ENCODE peak calls at places on chromosomes 3 and 15, in four cellular contexts. B is endothelial cell, S is psoas muscle, I is ELR. W is an unnamed sample.

GRCh38 chr3:98779936-98780335 is 16.8 kb downstream of the ST3GAL6 start:
- DNase-seq in B (no peak), S (no peak), I (peak), W (peak)

GRCh38 chr3:72560857-72561675 is 287.2 kb downstream of the SHQ1 start:
- DNase-seq in B (no peak), S (no peak), I (no peak), W (no peak)

GRCh38 chr3:97829198-97829597 is 7.4 kb downstream of the CRYBG3 start:
- DNase-seq in B (no peak), S (no peak), I (no peak), W (no peak)

GRCh38 chr3:102536479-102536878 is 101.7 kb downstream of the ZPLD1 start:
- DNase-seq in B (no peak), S (no peak), I (peak), W (peak)

GRCh38 chr15:92807971-92808571 is 92.1 kb upstream of the CHD2 start:
- DNase-seq in B (no peak), S (no peak), I (peak), W (no peak)

GRCh38 chr3:171564723-171565122 is 104.5 kb upstream of the TNIK start:
- DNase-seq in B (no peak), S (no peak), I (no peak), W (no peak)

GRCh38 chr3:25428003-25428861 is at the start of gene RARB:
- DNase-seq in B (peak), S (peak), I (peak), W (peak)

GRCh38 chr3:1513662-1514061 is 420.8 kb downstream of the CNTN6 start:
- DNase-seq in B (no peak), S (no peak), I (no peak), W (no peak)

GRCh38 chr15:29132786-29133185 is 136.8 kb downstream of the NSMCE3 start:
- DNase-seq in B (no peak), S (no peak), I (no peak), W (no peak)

GRCh38 chr3:98817546-98817945 is 54.4 kb downstream of the ST3GAL6 start:
- DNase-seq in B (no peak), S (no peak), I (peak), W (peak)

GRCh38 chr3:190339130-190339529 is 16.9 kb upstream of the CLDN1 start:
- DNase-seq in B (no peak), S (no peak), I (peak), W (peak)

GRCh38 chr3:49198611-49199230 is 27.3 kb downstream of the KLHDC8B start:
- DNase-seq in B (no peak), S (no peak), I (no peak), W (no peak)

GRCh38 chr3:192830279-192831110 is 87.2 kb downstream of the MB21D2 start:
- DNase-seq in B (no peak), S (no peak), I (no peak), W (peak)

W was measured in IMR-90.